ENCODE peak calls at places on chromosomes 13 and 19, in four cellular contexts. P is mammary epithelial cell, L is cardiac muscle cell, H is lung. A is an unnamed sample.

GRCh38 chr19:3075605-3076431 is 13.5 kb upstream of the TLE5 start:
- DNase-seq in P (peak; percentile 38), L (peak; percentile 43), H (peak; percentile 58), A (peak; percentile 59)

GRCh38 chr13:77537302-77537919 is 1.9 kb downstream of the SCEL start:
- DNase-seq in P (no peak), L (no peak), H (no peak), A (no peak)

GRCh38 chr13:28316129-28316528 is 177.8 kb downstream of the PAN3 start:
- DNase-seq in P (no peak), L (no peak), H (no peak), A (no peak)

GRCh38 chr13:24271231-24271610 is 38.2 kb upstream of the C1QTNF9 start:
- DNase-seq in P (no peak), L (no peak), H (no peak), A (no peak)

GRCh38 chr13:85243831-85244230 is 555.4 kb downstream of the SLITRK6 start:
- DNase-seq in P (no peak), L (peak; percentile 56), H (no peak), A (no peak)

GRCh38 chr13:66375756-66376155 is 854.4 kb downstream of the PCDH9 start:
- DNase-seq in P (no peak), L (no peak), H (no peak), A (no peak)

GRCh38 chr19:35059799-35060091 is 18.2 kb downstream of the HPN start:
- DNase-seq in P (no peak), L (no peak), H (no peak), A (no peak)

GRCh38 chr19:15025237-15025636 is 24.0 kb upstream of the CASP14 start:
- DNase-seq in P (peak; percentile 28), L (peak; percentile 3), H (no peak), A (no peak)

GRCh38 chr19:13561461-13561860 is 55.2 kb upstream of the CACNA1A start:
- DNase-seq in P (no peak), L (no peak), H (no peak), A (no peak)

GRCh38 chr13:100389617-100390016 is 199.0 kb downstream of the GGACT start:
- DNase-seq in P (no peak), L (no peak), H (no peak), A (no peak)

GRCh38 chr19:294819-295686 is 3.9 kb upstream of the PLPP2 start:
- DNase-seq in P (no peak), L (peak; percentile 32), H (no peak), A (peak; percentile 42)

GRCh38 chr13:106514928-106515634 is 20.4 kb downstream of the EFNB2 start:
- DNase-seq in P (no peak), L (no peak), H (no peak), A (no peak)

GRCh38 chr19:39406656-39407393 is at the start of gene ZFP36:
- DNase-seq in P (peak; percentile 90), L (peak; percentile 90), H (peak; percentile 92), A (peak; percentile 87)
- TF ChIP-seq CTCF in P (no peak), L (no peak), H (no peak), A (no peak)

GRCh38 chr19:16590876-16591802 is 18.9 kb upstream of the SLC35E1 start:
- DNase-seq in P (no peak), L (no peak), H (no peak), A (no peak)
- H3K4me1 ChIP-seq in P (peaks cover 51% of the 10 kb centered on the region), L (peaks cover 43% of the 10 kb centered on the region), H (peaks cover 23% of the 10 kb centered on the region), A (peaks cover 38% of the 10 kb centered on the region)

GRCh38 chr13:90868321-90868920 is 479.1 kb upstream of the MIR17HG start:
- DNase-seq in P (peak; percentile 9), L (peak; percentile 42), H (no peak), A (peak; percentile 17)
- TF ChIP-seq CTCF in P (peak; percentile 65), L (peak; percentile 63), H (peak; percentile 9), A (peak; percentile 34)

GRCh38 chr13:46166947-46167610 is 14.9 kb downstream of the LCP1 start:
- DNase-seq in P (no peak), L (no peak), H (no peak), A (no peak)

GRCh38 chr13:46168341-46168740 is 13.6 kb downstream of the LCP1 start:
- DNase-seq in P (peak; percentile 82), L (peak; percentile 43), H (no peak), A (no peak)

GRCh38 chr13:46170268-46170667 is 11.7 kb downstream of the LCP1 start:
- DNase-seq in P (no peak), L (no peak), H (no peak), A (no peak)

GRCh38 chr13:46170687-46171086 is 11.3 kb downstream of the LCP1 start:
- DNase-seq in P (no peak), L (peak; percentile 69), H (no peak), A (no peak)

DNA sequence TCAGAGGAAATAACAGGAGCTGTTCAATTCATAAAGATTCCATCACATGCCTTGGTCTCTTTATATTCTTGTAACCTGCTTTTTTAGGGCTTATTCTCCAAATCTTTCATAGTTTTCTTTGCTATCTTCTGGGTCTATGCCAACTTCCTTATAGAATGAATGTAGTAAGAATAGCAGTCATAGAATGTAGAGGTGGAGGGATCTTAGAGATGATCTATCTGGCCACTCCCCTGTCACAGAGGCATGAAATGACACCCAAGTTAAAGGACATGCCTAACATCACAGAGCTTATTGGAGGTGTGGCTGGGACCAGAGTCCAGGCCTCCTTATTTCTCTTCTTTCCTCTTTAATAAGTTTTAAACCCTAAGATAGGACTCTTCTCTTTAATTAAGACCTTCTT is 13.2 kb downstream of the LCP1 start:
- DNase-seq in P (no peak), L (no peak), H (no peak), A (no peak)
- H3K4me1 ChIP-seq in P (peaks cover 3% of the 10 kb centered on the region), L (peaks cover 19% of the 10 kb centered on the region), H (no peaks in the 10 kb centered on the region), A (no peaks in the 10 kb centered on the region)

DNA sequence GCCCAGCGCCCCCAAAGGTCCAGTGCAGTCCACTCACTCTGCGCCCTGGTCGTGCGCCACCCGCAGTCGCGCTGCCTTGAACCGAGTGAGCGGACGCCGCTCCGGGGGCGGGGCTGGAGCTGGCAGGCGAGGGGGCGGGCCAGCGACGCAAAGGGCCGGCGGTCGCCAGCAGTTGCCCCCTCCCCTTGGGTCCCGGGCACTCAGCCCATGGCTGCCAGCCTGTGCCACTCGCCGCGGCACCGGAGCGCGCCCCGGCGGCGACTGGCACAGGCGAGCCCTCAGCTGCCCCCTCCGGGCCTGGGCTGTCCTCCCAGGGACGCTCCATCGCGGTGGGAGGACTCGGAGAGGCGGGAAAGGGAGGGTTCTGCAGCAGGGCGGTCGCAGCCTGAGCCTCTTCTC is at the start of gene S1PR5:
- DNase-seq in P (no peak), L (no peak), H (no peak), A (peak; percentile 13)
- TF ChIP-seq CTCF in P (no peak), L (no peak), H (no peak), A (no peak)

GRCh38 chr13:110262944-110263343 is 44.0 kb downstream of the COL4A1 start:
- DNase-seq in P (no peak), L (no peak), H (no peak), A (no peak)

GRCh38 chr13:110262494-110262893 is 44.5 kb downstream of the COL4A1 start:
- DNase-seq in P (no peak), L (no peak), H (no peak), A (no peak)

GRCh38 chr13:110262082-110262436 is 44.9 kb downstream of the COL4A1 start:
- DNase-seq in P (no peak), L (no peak), H (no peak), A (no peak)

GRCh38 chr13:110259651-110260050 is 47.3 kb downstream of the COL4A1 start:
- DNase-seq in P (no peak), L (peak; percentile 56), H (no peak), A (no peak)

GRCh38 chr13:110261166-110262081 is 45.5 kb downstream of the COL4A1 start:
- DNase-seq in P (peak; percentile 26), L (no peak), H (no peak), A (peak; percentile 29)
- H3K4me1 ChIP-seq in P (peaks cover 28% of the 10 kb centered on the region), L (no peaks in the 10 kb centered on the region), H (peaks cover 14% of the 10 kb centered on the region), A (peaks cover 10% of the 10 kb centered on the region)

GRCh38 chr19:50679177-50680125 is 30.2 kb downstream of the C19orf81 start:
- DNase-seq in P (peak; percentile 64), L (peak; percentile 79), H (peak; percentile 80), A (peak; percentile 69)
- TF ChIP-seq CTCF in P (no peak), L (no peak), H (no peak), A (no peak)

A was measured in thyroid gland.